ENCODE peak calls at places on chromosomes 12 and 14, in ten cellular contexts. O, V, M, Y, Z, G, A, D, F and T are unnamed samples.

GRCh38 chr12:54262403-54262925 is 17.5 kb downstream of the CBX5 start:
- DNase-seq in O (no peak), V (peak; percentile 57), M (no peak), Y (no peak), Z (peak; percentile 78), G (no peak), A (peak; percentile 73), D (peak; percentile 60), F (no peak), T (peak; percentile 63)

GRCh38 chr12:22257100-22257499 is 77.4 kb downstream of the ST8SIA1 start:
- DNase-seq in O (no peak), V (no peak), M (no peak), Y (no peak), Z (no peak), G (no peak), A (no peak), D (no peak), F (no peak), T (no peak)

GRCh38 chr12:31506907-31507306 is 84.0 kb downstream of the DENND5B start:
- DNase-seq in O (no peak), V (peak; percentile 88), M (no peak), Y (no peak), Z (peak; percentile 27), G (no peak), A (no peak), D (peak; percentile 82), F (no peak), T (peak; percentile 26)

GRCh38 chr14:76324133-76324532 is 51.8 kb upstream of the ESRRB start:
- DNase-seq in O (no peak), V (no peak), M (no peak), Y (no peak), Z (no peak), G (no peak), A (no peak), D (no peak), F (no peak), T (no peak)

GRCh38 chr12:108792361-108793292 is 61.3 kb upstream of the CORO1C start:
- DNase-seq in O (no peak), V (no peak), M (no peak), Y (no peak), Z (peak; percentile 5), G (no peak), A (no peak), D (no peak), F (no peak), T (no peak)

GRCh38 chr12:103813949-103814348 is 27.1 kb downstream of the NT5DC3 start:
- DNase-seq in O (no peak), V (no peak), M (no peak), Y (no peak), Z (no peak), G (no peak), A (no peak), D (no peak), F (no peak), T (no peak)

GRCh38 chr14:24259282-24260025 is 3.5 kb downstream of the TGM1 start:
- DNase-seq in O (no peak), V (no peak), M (no peak), Y (no peak), Z (peak; percentile 21), G (no peak), A (peak; percentile 55), D (no peak), F (no peak), T (peak; percentile 30)

GRCh38 chr12:56867216-56867615 is 67.0 kb downstream of the SDR9C7 start:
- DNase-seq in O (no peak), V (no peak), M (no peak), Y (no peak), Z (no peak), G (no peak), A (no peak), D (peak; percentile 3), F (no peak), T (no peak)

GRCh38 chr12:26027401-26027800 is 68.9 kb downstream of the RASSF8 start:
- DNase-seq in O (no peak), V (no peak), M (no peak), Y (no peak), Z (no peak), G (no peak), A (no peak), D (no peak), F (no peak), T (no peak)

GRCh38 chr14:103393687-103394626 is 8.7 kb downstream of the MARK3 start:
- DNase-seq in O (no peak), V (peak; percentile 55), M (peak; percentile 15), Y (no peak), Z (peak; percentile 71), G (no peak), A (peak; percentile 82), D (peak; percentile 79), F (no peak), T (no peak)

GRCh38 chr12:75784591-75784990 is 247.0 kb downstream of the PHLDA1 start:
- DNase-seq in O (peak; percentile 17), V (peak; percentile 25), M (no peak), Y (peak; percentile 91), Z (peak; percentile 5), G (peak; percentile 90), A (peak; percentile 25), D (no peak), F (no peak), T (no peak)

GRCh38 chr12:77343291-77343690 is 277.9 kb upstream of the E2F7 start:
- DNase-seq in O (no peak), V (no peak), M (no peak), Y (no peak), Z (peak; percentile 84), G (no peak), A (peak; percentile 47), D (peak; percentile 65), F (no peak), T (peak; percentile 26)

GRCh38 chr14:52949711-52950409 is 990 bp downstream of the FERMT2 start:
- DNase-seq in O (no peak), V (peak; percentile 27), M (no peak), Y (no peak), Z (peak; percentile 86), G (no peak), A (peak; percentile 81), D (peak; percentile 75), F (no peak), T (peak; percentile 70)

GRCh38 chr14:76784881-76785280 is 23.6 kb downstream of the VASH1 start:
- DNase-seq in O (peak; percentile 17), V (peak; percentile 74), M (no peak), Y (no peak), Z (peak; percentile 72), G (peak; percentile 50), A (peak; percentile 70), D (peak; percentile 81), F (peak; percentile 46), T (peak; percentile 78)

GRCh38 chr14:100862277-100862676 is 36.4 kb downstream of the MEG3 start:
- DNase-seq in O (no peak), V (no peak), M (no peak), Y (no peak), Z (peak; percentile 66), G (no peak), A (no peak), D (peak; percentile 25), F (no peak), T (peak; percentile 47)

GRCh38 chr14:61470261-61470953 is 149.0 kb downstream of the PRKCH start:
- DNase-seq in O (no peak), V (peak; percentile 11), M (no peak), Y (no peak), Z (peak; percentile 95), G (peak; percentile 16), A (peak; percentile 90), D (peak; percentile 97), F (no peak), T (peak; percentile 99)

GRCh38 chr12:60101715-60102114 is 505.9 kb downstream of the SLC16A7 start:
- DNase-seq in O (no peak), V (no peak), M (no peak), Y (no peak), Z (peak; percentile 56), G (no peak), A (peak; percentile 9), D (peak; percentile 64), F (no peak), T (peak; percentile 70)

GRCh38 chr12:2654741-2655140 is 140.0 kb upstream of the FKBP4 start:
- DNase-seq in O (no peak), V (no peak), M (no peak), Y (no peak), Z (no peak), G (no peak), A (no peak), D (no peak), F (no peak), T (no peak)

GRCh38 chr12:19998968-19999792 is 369.2 kb upstream of the PDE3A start:
- DNase-seq in O (no peak), V (no peak), M (no peak), Y (no peak), Z (no peak), G (no peak), A (no peak), D (no peak), F (no peak), T (peak; percentile 23)

GRCh38 chr12:111975161-111975931 is 37.6 kb downstream of the TMEM116 start:
- DNase-seq in O (no peak), V (no peak), M (no peak), Y (no peak), Z (no peak), G (no peak), A (no peak), D (no peak), F (no peak), T (peak; percentile 88)

GRCh38 chr12:107515446-107515958 is 170.1 kb upstream of the PWP1 start:
- DNase-seq in O (peak; percentile 50), V (peak; percentile 83), M (no peak), Y (no peak), Z (peak; percentile 98), G (no peak), A (peak; percentile 57), D (peak; percentile 96), F (peak; percentile 4), T (peak; percentile 98)

GRCh38 chr12:13887774-13888388 is 93.5 kb downstream of the GRIN2B start:
- DNase-seq in O (no peak), V (no peak), M (no peak), Y (no peak), Z (no peak), G (no peak), A (no peak), D (no peak), F (no peak), T (no peak)

GRCh38 chr12:2979806-2980205 is 20.6 kb downstream of the TEAD4 start:
- DNase-seq in O (no peak), V (no peak), M (no peak), Y (no peak), Z (no peak), G (no peak), A (no peak), D (no peak), F (no peak), T (no peak)